ENCODE peak calls at places on chromosomes 5 and 9, in eight cellular contexts. P is activated CD4-positive, alpha-beta T cell treated with anti-CD3 and anti-CD28 coated beads for 36 hours; F is omental fat pad; C is stimulated activated naive B cell treated with anti-CD40 and anti-IgM and Interleukin-4, amounts not matched to agents 10 μg/mL and 1 μg/mL and 100 μg/mL, for 72 hours; H is activated CD8-positive, alpha-beta T cell treated with anti-CD3 and anti-CD28 coated beads, Interleukin-2, amount 10 ng/mL, durations not matched to agents 7 days and 5 days; V is gastrocnemius medialis; A is lower lobe of right lung; T is natural killer cell. E is an unnamed sample.

GRCh38 chr9:121744002-121744686 is 92.7 kb downstream of the DAB2IP start:
- ATAC-seq in P (peak), F (peak), C (peak), H (peak), V (peak), A (peak), T (no peak), E (peak)

GRCh38 chr9:20701058-20701457 is 17.0 kb downstream of the FOCAD start:
- ATAC-seq in P (no peak), F (no peak), C (no peak), H (no peak), V (peak), A (no peak), T (no peak), E (no peak)

GRCh38 chr5:159825551-159826051 is 90.7 kb upstream of the ADRA1B start:
- ATAC-seq in P (no peak), F (no peak), C (no peak), H (no peak), V (peak), A (peak), T (no peak), E (no peak)

GRCh38 chr5:32627219-32627880 is 42.0 kb downstream of the SUB1 start:
- ATAC-seq in P (no peak), F (no peak), C (no peak), H (no peak), V (no peak), A (no peak), T (no peak), E (no peak)

GRCh38 chr5:158049459-158049858 is 190.5 kb upstream of the CLINT1 start:
- ATAC-seq in P (no peak), F (no peak), C (peak), H (no peak), V (no peak), A (no peak), T (no peak), E (no peak)

GRCh38 chr9:124764774-124765438 is 6.2 kb downstream of the NR6A1 start:
- ATAC-seq in P (no peak), F (no peak), C (peak), H (no peak), V (no peak), A (peak), T (no peak), E (no peak)

GRCh38 chr5:6419340-6419852 is 29.3 kb upstream of the UBE2QL1 start:
- ATAC-seq in P (no peak), F (no peak), C (no peak), H (no peak), V (no peak), A (no peak), T (no peak), E (no peak)

GRCh38 chr5:29879401-29879800 is 1314.1 kb upstream of the CDH6 start:
- ATAC-seq in P (no peak), F (no peak), C (no peak), H (no peak), V (no peak), A (no peak), T (no peak), E (no peak)

GRCh38 chr9:86324901-86325300 is 29.3 kb downstream of the TUT7 start:
- ATAC-seq in P (no peak), F (no peak), C (no peak), H (no peak), V (no peak), A (no peak), T (no peak), E (no peak)

GRCh38 chr5:56516936-56517521 is 283.9 kb upstream of the ANKRD55 start:
- ATAC-seq in P (no peak), F (no peak), C (no peak), H (no peak), V (peak), A (no peak), T (no peak), E (no peak)